ENCODE peak calls at places on chromosomes 4 and X, in nine cellular contexts. One of them, this sample, is unnamed.

GRCh38 chr4:107740950-107741701 is 21.1 kb upstream of the PAPSS1 start:
- DNase-seq in neural progenitor cell: no peak
- DNase-seq in MM.1S: no peak
- DNase-seq in fibroblast of the aortic adventitia: peak
- DNase-seq in Caco-2: no peak
- DNase-seq in fibroblast of lung: peak
- DNase-seq in AG09309: peak
- DNase-seq in upper lobe of right lung: no peak
- DNase-seq in A549: no peak
- DNase-seq in this sample: no peak

GRCh38 chrX:20063716-20064351 is 52.9 kb downstream of the MAP7D2 start:
- DNase-seq in A549: no peak
- DNase-seq in Caco-2: no peak
- DNase-seq in neural progenitor cell: no peak
- DNase-seq in upper lobe of right lung: no peak
- DNase-seq in MM.1S: no peak
- DNase-seq in fibroblast of the aortic adventitia: no peak
- DNase-seq in AG09309: no peak
- DNase-seq in fibroblast of lung: no peak
- DNase-seq in this sample: peak

GRCh38 chrX:9861711-9862110 is 75.5 kb downstream of the SHROOM2 start:
- DNase-seq in AG09309: no peak
- DNase-seq in fibroblast of the aortic adventitia: no peak
- DNase-seq in A549: no peak
- DNase-seq in fibroblast of lung: no peak
- DNase-seq in MM.1S: no peak
- DNase-seq in upper lobe of right lung: no peak
- DNase-seq in neural progenitor cell: no peak
- DNase-seq in Caco-2: no peak
- DNase-seq in this sample: no peak

GRCh38 chr4:11585506-11585905 is 156.8 kb upstream of the HS3ST1 start:
- DNase-seq in Caco-2: no peak
- DNase-seq in fibroblast of the aortic adventitia: peak
- DNase-seq in MM.1S: no peak
- DNase-seq in AG09309: no peak
- DNase-seq in fibroblast of lung: no peak
- DNase-seq in neural progenitor cell: no peak
- DNase-seq in upper lobe of right lung: no peak
- DNase-seq in A549: peak
- DNase-seq in this sample: no peak

GRCh38 chrX:51024106-51024696 is 113.7 kb downstream of the BMP15 start:
- DNase-seq in fibroblast of the aortic adventitia: no peak
- DNase-seq in fibroblast of lung: no peak
- DNase-seq in AG09309: no peak
- DNase-seq in A549: no peak
- DNase-seq in MM.1S: no peak
- DNase-seq in upper lobe of right lung: no peak
- DNase-seq in neural progenitor cell: no peak
- DNase-seq in Caco-2: no peak
- DNase-seq in this sample: peak

GRCh38 chr4:2058264-2059033 is 678 bp upstream of the NAT8L start:
- DNase-seq in Caco-2: no peak
- DNase-seq in fibroblast of the aortic adventitia: no peak
- DNase-seq in fibroblast of lung: no peak
- DNase-seq in upper lobe of right lung: no peak
- DNase-seq in MM.1S: no peak
- DNase-seq in AG09309: no peak
- DNase-seq in neural progenitor cell: peak
- DNase-seq in A549: peak
- DNase-seq in this sample: no peak

GRCh38 chrX:44062842-44063241 is 89.7 kb upstream of the NDP start:
- DNase-seq in A549: peak
- DNase-seq in fibroblast of the aortic adventitia: no peak
- DNase-seq in neural progenitor cell: no peak
- DNase-seq in upper lobe of right lung: no peak
- DNase-seq in Caco-2: no peak
- DNase-seq in MM.1S: no peak
- DNase-seq in AG09309: no peak
- DNase-seq in fibroblast of lung: peak
- DNase-seq in this sample: no peak

GRCh38 chr4:1041936-1042330 is 30.5 kb downstream of the FGFRL1 start:
- DNase-seq in neural progenitor cell: no peak
- DNase-seq in fibroblast of lung: no peak
- DNase-seq in upper lobe of right lung: no peak
- DNase-seq in AG09309: no peak
- DNase-seq in MM.1S: no peak
- DNase-seq in A549: no peak
- DNase-seq in fibroblast of the aortic adventitia: no peak
- DNase-seq in Caco-2: no peak
- DNase-seq in this sample: no peak

GRCh38 chr4:24850669-24851068 is 55.3 kb downstream of the SOD3 start:
- DNase-seq in A549: no peak
- DNase-seq in upper lobe of right lung: no peak
- DNase-seq in neural progenitor cell: no peak
- DNase-seq in MM.1S: no peak
- DNase-seq in fibroblast of lung: peak
- DNase-seq in fibroblast of the aortic adventitia: peak
- DNase-seq in AG09309: peak
- DNase-seq in Caco-2: no peak
- DNase-seq in this sample: no peak

GRCh38 chr4:147160908-147161513 is 215.3 kb upstream of the TTC29 start:
- DNase-seq in neural progenitor cell: peak
- DNase-seq in upper lobe of right lung: no peak
- DNase-seq in A549: peak
- DNase-seq in fibroblast of the aortic adventitia: peak
- DNase-seq in MM.1S: peak
- DNase-seq in AG09309: peak
- DNase-seq in fibroblast of lung: peak
- DNase-seq in Caco-2: peak
- DNase-seq in this sample: peak

GRCh38 chr4:8549352-8549931 is 30.8 kb upstream of the GPR78 start:
- DNase-seq in upper lobe of right lung: peak
- DNase-seq in AG09309: no peak
- DNase-seq in neural progenitor cell: no peak
- DNase-seq in Caco-2: no peak
- DNase-seq in fibroblast of the aortic adventitia: no peak
- DNase-seq in fibroblast of lung: no peak
- DNase-seq in MM.1S: no peak
- DNase-seq in A549: no peak
- DNase-seq in this sample: no peak

GRCh38 chr4:139892973-139893736 is 227.5 kb downstream of the MGST2 start:
- DNase-seq in neural progenitor cell: no peak
- DNase-seq in fibroblast of lung: peak
- DNase-seq in AG09309: no peak
- DNase-seq in MM.1S: no peak
- DNase-seq in fibroblast of the aortic adventitia: peak
- DNase-seq in upper lobe of right lung: no peak
- DNase-seq in A549: no peak
- DNase-seq in Caco-2: no peak
- DNase-seq in this sample: no peak

GRCh38 chr4:5809216-5809776 is 83.6 kb downstream of the CRMP1 start:
- DNase-seq in fibroblast of the aortic adventitia: no peak
- DNase-seq in neural progenitor cell: no peak
- DNase-seq in AG09309: no peak
- DNase-seq in MM.1S: no peak
- DNase-seq in fibroblast of lung: peak
- DNase-seq in Caco-2: no peak
- DNase-seq in A549: no peak
- DNase-seq in upper lobe of right lung: no peak
- DNase-seq in this sample: no peak

GRCh38 chr4:76990288-76991080 is 40.9 kb downstream of the SEPTIN11 start:
- DNase-seq in upper lobe of right lung: no peak
- DNase-seq in A549: no peak
- DNase-seq in fibroblast of the aortic adventitia: peak
- DNase-seq in MM.1S: no peak
- DNase-seq in AG09309: peak
- DNase-seq in Caco-2: no peak
- DNase-seq in fibroblast of lung: peak
- DNase-seq in neural progenitor cell: no peak
- DNase-seq in this sample: no peak

GRCh38 chr4:76995776-76996175 is 46.2 kb downstream of the SEPTIN11 start:
- DNase-seq in Caco-2: no peak
- DNase-seq in AG09309: no peak
- DNase-seq in MM.1S: no peak
- DNase-seq in upper lobe of right lung: no peak
- DNase-seq in fibroblast of the aortic adventitia: no peak
- DNase-seq in A549: no peak
- DNase-seq in neural progenitor cell: no peak
- DNase-seq in fibroblast of lung: no peak
- DNase-seq in this sample: no peak

GRCh38 chr4:76997454-76997853 is 47.9 kb downstream of the SEPTIN11 start:
- DNase-seq in fibroblast of lung: no peak
- DNase-seq in neural progenitor cell: no peak
- DNase-seq in fibroblast of the aortic adventitia: no peak
- DNase-seq in upper lobe of right lung: no peak
- DNase-seq in AG09309: no peak
- DNase-seq in Caco-2: no peak
- DNase-seq in A549: no peak
- DNase-seq in MM.1S: no peak
- DNase-seq in this sample: no peak

GRCh38 chr4:76996445-76996844 is 46.9 kb downstream of the SEPTIN11 start:
- DNase-seq in fibroblast of lung: no peak
- DNase-seq in A549: no peak
- DNase-seq in fibroblast of the aortic adventitia: no peak
- DNase-seq in upper lobe of right lung: no peak
- DNase-seq in neural progenitor cell: no peak
- DNase-seq in AG09309: no peak
- DNase-seq in Caco-2: no peak
- DNase-seq in MM.1S: no peak
- DNase-seq in this sample: no peak

GRCh38 chr4:76993787-76994641 is 44.5 kb downstream of the SEPTIN11 start:
- DNase-seq in MM.1S: peak
- DNase-seq in upper lobe of right lung: no peak
- DNase-seq in Caco-2: no peak
- DNase-seq in fibroblast of lung: no peak
- DNase-seq in neural progenitor cell: no peak
- DNase-seq in A549: no peak
- DNase-seq in fibroblast of the aortic adventitia: no peak
- DNase-seq in AG09309: no peak
- DNase-seq in this sample: peak
- H3K4me3 ChIP-seq in MM.1S: no peak
- H3K4me3 ChIP-seq in upper lobe of right lung: no peak
- H3K4me3 ChIP-seq in Caco-2: no peak
- H3K4me3 ChIP-seq in fibroblast of lung: no peak
- H3K4me3 ChIP-seq in neural progenitor cell: no peak
- H3K4me3 ChIP-seq in A549: no peak
- H3K4me3 ChIP-seq in fibroblast of the aortic adventitia: no peak
- H3K4me3 ChIP-seq in AG09309: no peak
- H3K4me3 ChIP-seq in this sample: peak

DNA sequence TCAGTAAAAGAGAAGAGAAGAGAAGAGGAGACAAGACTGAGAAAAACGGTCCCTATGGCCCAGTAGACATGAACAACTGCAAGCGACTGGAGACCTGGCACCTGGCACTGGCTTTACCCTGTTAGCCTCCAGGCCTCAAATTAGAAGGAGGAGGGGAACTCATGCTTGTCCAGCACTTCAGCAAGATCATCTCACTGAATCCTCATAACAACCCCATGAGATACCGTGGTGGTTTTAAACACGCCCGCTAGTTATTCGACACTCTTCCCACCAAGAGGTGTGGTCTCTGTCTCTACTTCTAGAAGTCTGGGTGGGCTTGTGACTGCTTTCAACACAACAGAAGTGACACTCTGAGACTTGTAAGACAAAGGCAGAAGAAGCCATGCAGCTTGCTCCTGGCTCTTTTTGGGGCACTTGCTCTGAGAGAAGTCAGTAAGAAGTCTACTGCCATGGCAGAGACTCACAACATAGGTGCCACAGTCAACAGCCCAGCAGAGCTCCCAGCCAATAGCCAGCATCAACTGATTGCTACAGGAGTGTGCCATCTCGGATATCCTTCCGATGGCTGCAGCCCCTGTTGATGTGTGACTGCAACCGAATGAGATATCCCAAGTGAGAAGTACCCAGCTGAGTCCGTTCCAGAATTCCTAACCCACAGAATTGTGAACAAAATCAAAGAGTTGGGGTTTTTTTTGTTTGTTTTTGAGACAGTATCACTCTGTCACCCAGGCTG is 34.1 kb upstream of the BCOR start:
- DNase-seq in A549: no peak
- DNase-seq in fibroblast of lung: no peak
- DNase-seq in neural progenitor cell: no peak
- DNase-seq in MM.1S: no peak
- DNase-seq in fibroblast of the aortic adventitia: no peak
- DNase-seq in Caco-2: no peak
- DNase-seq in upper lobe of right lung: no peak
- DNase-seq in AG09309: no peak
- DNase-seq in this sample: no peak
- TF ChIP-seq CTCF in A549: no peak
- TF ChIP-seq CTCF in fibroblast of lung: no peak
- TF ChIP-seq CTCF in neural progenitor cell: no peak
- TF ChIP-seq CTCF in MM.1S: no peak
- TF ChIP-seq CTCF in fibroblast of the aortic adventitia: no peak
- TF ChIP-seq CTCF in Caco-2: no peak
- TF ChIP-seq CTCF in upper lobe of right lung: no peak
- TF ChIP-seq CTCF in AG09309: no peak
- TF ChIP-seq CTCF in this sample: no peak

DNA sequence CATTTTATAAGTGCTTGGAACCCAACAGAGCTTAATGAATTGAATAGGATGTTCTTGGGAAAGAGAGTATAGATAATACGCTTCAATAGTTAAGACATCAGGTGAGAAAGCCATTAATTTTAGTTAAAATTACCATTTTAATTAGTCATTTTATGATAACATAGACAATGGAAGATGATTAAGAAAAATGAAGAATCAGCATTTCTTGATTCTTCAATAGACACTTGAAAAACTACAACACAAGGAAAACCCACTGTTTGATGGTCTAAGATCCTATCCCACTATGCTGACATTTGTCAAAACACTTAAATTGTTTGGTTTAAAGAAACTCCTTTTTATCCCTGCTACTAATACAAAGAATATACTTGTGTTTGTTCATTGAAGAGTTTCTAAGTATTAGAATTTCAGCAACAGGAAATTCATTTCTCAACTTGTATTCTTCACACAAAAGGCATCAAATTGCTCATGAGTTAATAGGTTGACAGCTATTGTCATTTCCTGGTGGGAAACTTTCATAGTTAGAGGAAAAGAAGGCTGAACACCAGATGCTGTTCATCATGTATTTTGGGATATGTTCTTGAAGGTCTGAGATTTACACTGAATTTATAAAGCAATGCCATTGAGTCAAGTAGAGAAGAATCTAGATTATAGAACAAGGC is 9.6 kb upstream of the CXCL2 start:
- DNase-seq in neural progenitor cell: no peak
- DNase-seq in upper lobe of right lung: no peak
- DNase-seq in fibroblast of lung: no peak
- DNase-seq in fibroblast of the aortic adventitia: no peak
- DNase-seq in Caco-2: no peak
- DNase-seq in A549: no peak
- DNase-seq in MM.1S: no peak
- DNase-seq in AG09309: no peak
- DNase-seq in this sample: no peak
- H3K4me3 ChIP-seq in neural progenitor cell: no peak
- H3K4me3 ChIP-seq in upper lobe of right lung: no peak
- H3K4me3 ChIP-seq in fibroblast of lung: no peak
- H3K4me3 ChIP-seq in fibroblast of the aortic adventitia: no peak
- H3K4me3 ChIP-seq in Caco-2: no peak
- H3K4me3 ChIP-seq in A549: no peak
- H3K4me3 ChIP-seq in MM.1S: no peak
- H3K4me3 ChIP-seq in AG09309: no peak
- H3K4me3 ChIP-seq in this sample: no peak

GRCh38 chrX:81195712-81196111 is 6.0 kb downstream of the HMGN5 start:
- DNase-seq in fibroblast of lung: peak
- DNase-seq in upper lobe of right lung: no peak
- DNase-seq in A549: peak
- DNase-seq in neural progenitor cell: peak
- DNase-seq in AG09309: peak
- DNase-seq in fibroblast of the aortic adventitia: peak
- DNase-seq in Caco-2: peak
- DNase-seq in MM.1S: peak
- DNase-seq in this sample: peak
- TF ChIP-seq CTCF in fibroblast of lung: peak
- TF ChIP-seq CTCF in upper lobe of right lung: peak
- TF ChIP-seq CTCF in A549: peak
- TF ChIP-seq CTCF in neural progenitor cell: peak
- TF ChIP-seq CTCF in AG09309: peak
- TF ChIP-seq CTCF in fibroblast of the aortic adventitia: peak
- TF ChIP-seq CTCF in Caco-2: peak
- TF ChIP-seq CTCF in MM.1S: peak
- TF ChIP-seq CTCF in this sample: peak